ENCODE peak calls at places on chromosome 4, in seven cellular contexts. K, J, W, N, Y, V and C are unnamed samples.

GRCh38 chr4:41507292-41507933 is 30.5 kb upstream of the LIMCH1 start:
- DNase-seq in Y (peak), N (peak), J (no peak), W (no peak), K (no peak), V (no peak), C (peak)

GRCh38 chr4:142156246-142156645 is 519.9 kb downstream of the IL15 start:
- DNase-seq in N (no peak), K (no peak), J (no peak), V (no peak), Y (peak), W (no peak), C (no peak)

GRCh38 chr4:155828628-155829027 is 37.4 kb downstream of the ASIC5 start:
- DNase-seq in V (peak), J (no peak), N (no peak), W (peak), K (no peak), Y (no peak), C (peak)

GRCh38 chr4:47525154-47525819 is 40.2 kb downstream of the ATP10D start:
- DNase-seq in J (no peak), K (no peak), V (peak), N (peak), W (peak), Y (peak), C (peak)

GRCh38 chr4:189845145-189845846 is 95.4 kb upstream of the FRG1 start:
- DNase-seq in N (peak), K (no peak), Y (peak), W (peak), V (no peak), J (no peak), C (no peak)

GRCh38 chr4:134777626-134778025 is 576.0 kb upstream of the PABPC4L start:
- DNase-seq in V (no peak), K (peak), W (no peak), Y (no peak), N (no peak), J (no peak), C (peak)

GRCh38 chr4:152310223-152310622 is 225.7 kb downstream of the FBXW7 start:
- DNase-seq in K (no peak), J (no peak), Y (no peak), W (peak), V (peak), N (peak), C (peak)

GRCh38 chr4:156294577-156294976 is 340.9 kb upstream of the CTSO start:
- DNase-seq in N (peak), K (peak), V (peak), W (peak), J (no peak), Y (peak), C (peak)

GRCh38 chr4:87108142-87108546 is 112.3 kb downstream of the KLHL8 start:
- DNase-seq in Y (peak), K (no peak), V (peak), J (no peak), W (peak), N (peak), C (peak)

GRCh38 chr4:79247695-79248394 is 78.0 kb downstream of the NAA11 start:
- DNase-seq in V (no peak), W (no peak), K (no peak), Y (no peak), N (no peak), J (no peak), C (no peak)

GRCh38 chr4:101089168-101089567 is 258.2 kb downstream of the PPP3CA start:
- DNase-seq in W (no peak), Y (no peak), J (no peak), V (no peak), N (no peak), K (no peak), C (no peak)

GRCh38 chr4:27360651-27361347 is 500.2 kb downstream of the STIM2 start:
- DNase-seq in Y (peak), V (no peak), W (no peak), J (no peak), N (peak), K (no peak), C (peak)

GRCh38 chr4:37976991-37977470 is 16.8 kb downstream of the PTTG2 start:
- DNase-seq in K (peak), N (peak), V (no peak), Y (peak), W (peak), J (peak), C (peak)

GRCh38 chr4:183821090-183821853 is 83.8 kb upstream of the STOX2 start:
- DNase-seq in W (no peak), J (no peak), Y (no peak), K (no peak), V (no peak), N (no peak), C (no peak)

GRCh38 chr4:3673716-3674478 is 92.3 kb upstream of the ADRA2C start:
- DNase-seq in W (no peak), Y (no peak), N (no peak), K (no peak), J (no peak), V (no peak), C (no peak)

GRCh38 chr4:154164931-154165839 is 326.4 kb downstream of the DCHS2 start:
- DNase-seq in W (peak), Y (peak), K (no peak), V (peak), J (no peak), N (peak), C (peak)

GRCh38 chr4:124060261-124060918 is 652.1 kb downstream of the ANKRD50 start:
- DNase-seq in N (no peak), K (no peak), W (peak), Y (peak), V (no peak), J (no peak), C (peak)

GRCh38 chr4:167021545-167022155 is 212.6 kb downstream of the SPOCK3 start:
- DNase-seq in N (peak), J (peak), V (peak), Y (peak), K (peak), W (peak), C (peak)

GRCh38 chr4:72909461-72909860 is 160.1 kb downstream of the COX18 start:
- DNase-seq in V (no peak), W (peak), Y (no peak), N (no peak), J (no peak), K (no peak), C (peak)